ENCODE peak calls at places on chromosomes 2 and 18, in eight cellular contexts. P, J, U, S, G, A, B and L are unnamed samples.

GRCh38 chr2:236512902-236513433 is 56.7 kb upstream of the ACKR3 start:
- DNase-seq in B (peak; percentile 65), J (peak; percentile 69), U (peak; percentile 80), G (peak; percentile 21), P (peak; percentile 71), A (no peak), S (peak; percentile 67), L (peak; percentile 52)

GRCh38 chr2:184596819-184597411 is 1.4 kb upstream of the ZNF804A start:
- DNase-seq in S (peak; percentile 23), G (no peak), U (no peak), B (no peak), A (peak; percentile 35), P (no peak), J (peak; percentile 39), L (peak; percentile 58)

GRCh38 chr2:232386740-232387450 is 8.3 kb downstream of the ALPP start:
- DNase-seq in U (no peak), S (no peak), B (no peak), P (peak; percentile 23), G (no peak), A (no peak), J (no peak), L (peak; percentile 56)

GRCh38 chr18:42706618-42707017 is 408.9 kb downstream of the RIT2 start:
- DNase-seq in A (no peak), S (no peak), J (peak; percentile 95), B (no peak), U (no peak), P (peak; percentile 20), G (no peak), L (peak; percentile 6)

GRCh38 chr18:6146309-6146661 is 251.0 kb upstream of the TMEM200C start:
- DNase-seq in B (no peak), G (no peak), J (no peak), P (no peak), U (no peak), A (no peak), S (no peak), L (no peak)

GRCh38 chr18:59851784-59852399 is 47.9 kb upstream of the PMAIP1 start:
- DNase-seq in S (no peak), A (no peak), U (no peak), J (peak; percentile 35), B (no peak), P (no peak), G (no peak), L (peak; percentile 26)

GRCh38 chr2:71702071-71702970 is 249.0 kb downstream of the DYSF start:
- DNase-seq in G (no peak), P (no peak), B (no peak), A (no peak), J (no peak), U (peak; percentile 41), S (no peak), L (no peak)

GRCh38 chr2:42792583-42793313 is at the start of gene HAAO:
- DNase-seq in A (no peak), J (no peak), P (peak; percentile 82), S (no peak), U (peak; percentile 81), B (peak; percentile 52), G (no peak), L (no peak)

GRCh38 chr2:218168635-218169462 is 2.1 kb upstream of the CXCR1 start:
- DNase-seq in G (peak; percentile 24), P (peak; percentile 86), S (peak; percentile 39), B (peak; percentile 62), J (peak; percentile 82), A (no peak), U (peak; percentile 77), L (peak; percentile 34)

GRCh38 chr2:25982273-25982967 is at the start of gene KIF3C:
- DNase-seq in U (peak; percentile 83), S (peak; percentile 72), B (peak; percentile 92), J (peak; percentile 95), A (no peak), G (peak; percentile 71), P (peak; percentile 90), L (peak; percentile 66)

GRCh38 chr2:46645681-46646162 is 166.4 kb downstream of the TMEM247 start:
- DNase-seq in P (no peak), B (peak; percentile 74), G (no peak), S (peak; percentile 91), A (no peak), J (peak; percentile 50), U (no peak), L (no peak)

GRCh38 chr2:160224060-160224459 is 24.0 kb upstream of the ITGB6 start:
- DNase-seq in U (no peak), S (peak; percentile 87), P (no peak), G (peak; percentile 20), A (peak; percentile 96), J (no peak), B (peak; percentile 86), L (peak; percentile 99)

GRCh38 chr2:170713280-170714155 is 1.6 kb upstream of the SP5 start:
- DNase-seq in A (no peak), P (no peak), J (no peak), B (no peak), U (no peak), G (no peak), S (no peak), L (no peak)

GRCh38 chr2:24586955-24587354 is 95.9 kb downstream of the NCOA1 start:
- DNase-seq in U (no peak), P (no peak), S (no peak), G (no peak), B (no peak), A (no peak), J (no peak), L (no peak)

GRCh38 chr2:28958689-28959088 is 22.4 kb upstream of the TOGARAM2 start:
- DNase-seq in S (peak; percentile 86), B (peak; percentile 86), A (peak; percentile 48), U (peak; percentile 75), J (peak; percentile 96), P (peak; percentile 78), G (no peak), L (peak; percentile 70)

GRCh38 chr2:18500333-18500732 is 60.1 kb downstream of the RDH14 start:
- DNase-seq in G (no peak), A (no peak), S (peak; percentile 90), J (no peak), B (no peak), P (no peak), U (no peak), L (peak; percentile 49)

GRCh38 chr2:171034315-171034714 is 105.3 kb downstream of the GORASP2 start:
- DNase-seq in J (no peak), B (no peak), P (no peak), S (no peak), A (no peak), G (no peak), U (no peak), L (peak; percentile 7)

GRCh38 chr2:98346259-98347236 is at the start of gene CNGA3:
- DNase-seq in G (no peak), B (peak; percentile 22), U (no peak), J (peak; percentile 75), S (peak; percentile 29), A (no peak), P (peak; percentile 78), L (peak; percentile 10)

GRCh38 chr2:150080115-150080514 is 407.4 kb downstream of the RND3 start:
- DNase-seq in A (no peak), P (no peak), U (no peak), J (no peak), G (no peak), S (no peak), B (no peak), L (peak; percentile 69)

GRCh38 chr2:218399391-218400166 is at the start of gene CTDSP1:
- DNase-seq in G (peak; percentile 84), U (peak; percentile 98), J (peak; percentile 97), P (peak; percentile 78), B (peak; percentile 89), A (peak; percentile 90), S (peak; percentile 99), L (peak; percentile 93)

GRCh38 chr2:235570256-235570655 is 76.4 kb downstream of the AGAP1 start:
- DNase-seq in G (no peak), S (peak; percentile 24), A (no peak), B (peak; percentile 32), P (peak; percentile 38), J (no peak), U (no peak), L (peak; percentile 67)

GRCh38 chr18:41456791-41457190 is 498.2 kb upstream of the PIK3C3 start:
- DNase-seq in S (no peak), B (no peak), J (peak; percentile 39), G (no peak), U (no peak), A (peak; percentile 26), P (no peak), L (peak; percentile 23)

GRCh38 chr2:74181739-74182138 is 3.1 kb upstream of the MOB1A start:
- DNase-seq in U (no peak), S (no peak), B (no peak), J (peak; percentile 99), P (no peak), G (no peak), A (no peak), L (no peak)

GRCh38 chr2:127154985-127155650 is 48.2 kb upstream of the BIN1 start:
- DNase-seq in B (no peak), A (no peak), U (peak; percentile 48), G (no peak), S (peak; percentile 79), J (no peak), P (no peak), L (no peak)

GRCh38 chr2:120984452-120985173 is 248.9 kb downstream of the GLI2 start:
- DNase-seq in J (no peak), U (no peak), S (no peak), B (no peak), P (no peak), G (no peak), A (no peak), L (no peak)

GRCh38 chr2:202185816-202186221 is 52.6 kb downstream of the SUMO1 start:
- DNase-seq in U (no peak), J (no peak), A (no peak), B (peak; percentile 78), P (no peak), S (peak; percentile 39), G (no peak), L (peak; percentile 91)